ENCODE peak calls at places on chromosomes 4 and X, in four cellular contexts. One of them, this sample, is unnamed.

GRCh38 chrX:9501362-9501761 is 36.5 kb downstream of the TBL1X start:
- DNase-seq in HepG2: no peak
- DNase-seq in fibroblast of pulmonary artery: no peak
- DNase-seq in tibial artery: no peak
- DNase-seq in this sample: no peak

GRCh38 chr4:154686838-154687237 is 57.0 kb upstream of the LRAT start:
- DNase-seq in HepG2: no peak
- DNase-seq in fibroblast of pulmonary artery: peak; percentile 4
- DNase-seq in tibial artery: no peak
- DNase-seq in this sample: peak; percentile 18

GRCh38 chrX:97238632-97239031 is 354.9 kb downstream of the RPA4 start:
- DNase-seq in HepG2: no peak
- DNase-seq in fibroblast of pulmonary artery: peak; percentile 74
- DNase-seq in tibial artery: no peak
- DNase-seq in this sample: peak; percentile 61

GRCh38 chrX:119870626-119871131 is 854 bp downstream of the RNF113A start:
- DNase-seq in HepG2: peak; percentile 11
- DNase-seq in fibroblast of pulmonary artery: no peak
- DNase-seq in tibial artery: peak; percentile 20
- DNase-seq in this sample: peak; percentile 24

GRCh38 chrX:149521438-149521837 is 16.3 kb upstream of the IDS start:
- DNase-seq in HepG2: no peak
- DNase-seq in fibroblast of pulmonary artery: no peak
- DNase-seq in tibial artery: no peak
- DNase-seq in this sample: no peak

GRCh38 chrX:70454441-70455365 is 10.1 kb downstream of the DLG3 start:
- DNase-seq in HepG2: peak; percentile 84
- DNase-seq in fibroblast of pulmonary artery: peak; percentile 59
- DNase-seq in tibial artery: peak; percentile 51
- DNase-seq in this sample: peak; percentile 81

GRCh38 chrX:102950908-102951866 is 14.1 kb downstream of the RAB40AL start:
- DNase-seq in HepG2: peak; percentile 27
- DNase-seq in fibroblast of pulmonary artery: peak; percentile 52
- DNase-seq in tibial artery: peak; percentile 35
- DNase-seq in this sample: peak; percentile 40

GRCh38 chr4:10296730-10297129 is 160.5 kb downstream of the ZNF518B start:
- DNase-seq in HepG2: no peak
- DNase-seq in fibroblast of pulmonary artery: peak; percentile 16
- DNase-seq in tibial artery: no peak
- DNase-seq in this sample: peak; percentile 31

GRCh38 chr4:84879651-84880200 is 86.8 kb downstream of the WDFY3 start:
- DNase-seq in HepG2: no peak
- DNase-seq in fibroblast of pulmonary artery: peak; percentile 55
- DNase-seq in tibial artery: no peak
- DNase-seq in this sample: peak; percentile 30

GRCh38 chrX:108732630-108733321 is 3.6 kb downstream of the IRS4 start:
- DNase-seq in HepG2: no peak
- DNase-seq in fibroblast of pulmonary artery: no peak
- DNase-seq in tibial artery: no peak
- DNase-seq in this sample: peak; percentile 3

GRCh38 chr4:30600246-30600645 is 119.9 kb upstream of the PCDH7 start:
- DNase-seq in HepG2: no peak
- DNase-seq in fibroblast of pulmonary artery: peak; percentile 57
- DNase-seq in tibial artery: no peak
- DNase-seq in this sample: peak; percentile 18

GRCh38 chr4:163263601-163264000 is 68.8 kb downstream of the NPY1R start:
- DNase-seq in HepG2: no peak
- DNase-seq in fibroblast of pulmonary artery: no peak
- DNase-seq in tibial artery: no peak
- DNase-seq in this sample: peak; percentile 4

GRCh38 chrX:155333701-155334100 is 713 bp downstream of the CLIC2 start:
- DNase-seq in HepG2: no peak
- DNase-seq in fibroblast of pulmonary artery: no peak
- DNase-seq in tibial artery: no peak
- DNase-seq in this sample: no peak

GRCh38 chr4:109256847-109257246 is 45.6 kb downstream of the COL25A1 start:
- DNase-seq in HepG2: no peak
- DNase-seq in fibroblast of pulmonary artery: no peak
- DNase-seq in tibial artery: no peak
- DNase-seq in this sample: no peak

GRCh38 chr4:175827510-175827909 is 15.4 kb upstream of the GPM6A start:
- DNase-seq in HepG2: no peak
- DNase-seq in fibroblast of pulmonary artery: no peak
- DNase-seq in tibial artery: no peak
- DNase-seq in this sample: no peak

GRCh38 chr4:26144526-26145167 is 176.2 kb upstream of the RBPJ start:
- DNase-seq in HepG2: no peak
- DNase-seq in fibroblast of pulmonary artery: no peak
- DNase-seq in tibial artery: no peak
- DNase-seq in this sample: no peak

GRCh38 chr4:48203819-48204218 is 65.8 kb downstream of the TEC start:
- DNase-seq in HepG2: no peak
- DNase-seq in fibroblast of pulmonary artery: no peak
- DNase-seq in tibial artery: no peak
- DNase-seq in this sample: no peak

GRCh38 chrX:48153769-48154168 is 23.3 kb downstream of the SPACA5B start:
- DNase-seq in HepG2: no peak
- DNase-seq in fibroblast of pulmonary artery: no peak
- DNase-seq in tibial artery: no peak
- DNase-seq in this sample: no peak

GRCh38 chr4:183828125-183828524 is 77.0 kb upstream of the STOX2 start:
- DNase-seq in HepG2: no peak
- DNase-seq in fibroblast of pulmonary artery: no peak
- DNase-seq in tibial artery: no peak
- DNase-seq in this sample: peak; percentile 79

GRCh38 chrX:140040397-140040796 is 75.1 kb upstream of the CXorf66 start:
- DNase-seq in HepG2: no peak
- DNase-seq in fibroblast of pulmonary artery: no peak
- DNase-seq in tibial artery: no peak
- DNase-seq in this sample: peak; percentile 54

GRCh38 chrX:97452283-97452682 is 568.6 kb downstream of the RPA4 start:
- DNase-seq in HepG2: no peak
- DNase-seq in fibroblast of pulmonary artery: no peak
- DNase-seq in tibial artery: no peak
- DNase-seq in this sample: no peak

GRCh38 chrX:85243761-85244410 is at the start of the genes SATL1 and ZNF711:
- DNase-seq in HepG2: peak; percentile 21
- DNase-seq in fibroblast of pulmonary artery: peak; percentile 45
- DNase-seq in tibial artery: peak; percentile 20
- DNase-seq in this sample: peak; percentile 15

GRCh38 chr4:8045909-8046308 is 106.2 kb upstream of the AFAP1 start:
- DNase-seq in HepG2: no peak
- DNase-seq in fibroblast of pulmonary artery: no peak
- DNase-seq in tibial artery: no peak
- DNase-seq in this sample: no peak

GRCh38 chrX:132615396-132616131 is 126.7 kb upstream of the MBNL3 start:
- DNase-seq in HepG2: peak; percentile 44
- DNase-seq in fibroblast of pulmonary artery: peak; percentile 53
- DNase-seq in tibial artery: peak; percentile 21
- DNase-seq in this sample: peak; percentile 79

GRCh38 chr4:61723492-61723891 is 523.4 kb downstream of the ADGRL3 start:
- DNase-seq in HepG2: no peak
- DNase-seq in fibroblast of pulmonary artery: no peak
- DNase-seq in tibial artery: no peak
- DNase-seq in this sample: no peak

GRCh38 chr4:7974425-7974824 is 34.8 kb upstream of the AFAP1 start:
- DNase-seq in HepG2: no peak
- DNase-seq in fibroblast of pulmonary artery: no peak
- DNase-seq in tibial artery: no peak
- DNase-seq in this sample: no peak

GRCh38 chrX:75276666-75277065 is 2.8 kb downstream of the UPRT start:
- DNase-seq in HepG2: no peak
- DNase-seq in fibroblast of pulmonary artery: no peak
- DNase-seq in tibial artery: no peak
- DNase-seq in this sample: peak; percentile 9

GRCh38 chrX:151722241-151722846 is 6.5 kb downstream of the FATE1 start:
- DNase-seq in HepG2: peak; percentile 7
- DNase-seq in fibroblast of pulmonary artery: peak; percentile 17
- DNase-seq in tibial artery: no peak
- DNase-seq in this sample: peak; percentile 2

GRCh38 chr4:174592985-174593335 is 70.7 kb upstream of the HPGD start:
- DNase-seq in HepG2: no peak
- DNase-seq in fibroblast of pulmonary artery: peak; percentile 62
- DNase-seq in tibial artery: no peak
- DNase-seq in this sample: peak; percentile 54

GRCh38 chrX:78532363-78532762 is 126.8 kb downstream of the RTL3 start:
- DNase-seq in HepG2: no peak
- DNase-seq in fibroblast of pulmonary artery: no peak
- DNase-seq in tibial artery: no peak
- DNase-seq in this sample: no peak

GRCh38 chr4:88409206-88409605 is 30.6 kb downstream of the HERC6 start:
- DNase-seq in HepG2: no peak
- DNase-seq in fibroblast of pulmonary artery: no peak
- DNase-seq in tibial artery: no peak
- DNase-seq in this sample: no peak

GRCh38 chrX:27598312-27598711 is 8.2 kb downstream of the DCAF8L2 start:
- DNase-seq in HepG2: peak; percentile 52
- DNase-seq in fibroblast of pulmonary artery: peak; percentile 94
- DNase-seq in tibial artery: no peak
- DNase-seq in this sample: no peak

GRCh38 chr4:176393306-176394013 is 73.7 kb downstream of the SPCS3 start:
- DNase-seq in HepG2: no peak
- DNase-seq in fibroblast of pulmonary artery: no peak
- DNase-seq in tibial artery: no peak
- DNase-seq in this sample: no peak

DNA sequence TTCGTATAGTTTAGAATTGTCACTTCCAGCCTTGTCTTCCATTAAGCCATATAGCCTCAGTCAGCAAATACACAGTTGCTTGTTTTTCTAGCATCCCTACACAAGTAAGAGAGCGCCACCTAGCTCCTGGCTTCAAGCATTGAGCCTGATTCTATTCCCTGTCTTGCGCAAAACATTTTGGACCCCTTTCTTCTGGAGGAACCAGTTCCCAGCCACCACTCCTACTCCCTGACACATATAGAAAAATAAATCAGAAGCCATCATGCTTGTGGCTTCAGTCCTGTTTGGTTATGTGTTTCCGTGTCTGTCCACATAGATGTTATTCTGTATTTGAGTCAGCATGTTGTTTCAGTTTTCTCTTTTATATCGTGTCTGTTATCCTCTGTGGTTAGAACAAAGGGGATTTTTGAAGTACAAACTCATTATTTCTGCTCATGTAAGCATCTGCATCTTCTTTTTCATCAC is 59.9 kb downstream of the GK start:
- DNase-seq in HepG2: peak; percentile 40
- DNase-seq in fibroblast of pulmonary artery: peak; percentile 83
- DNase-seq in tibial artery: peak; percentile 45
- DNase-seq in this sample: peak; percentile 74
- TF ChIP-seq CTCF in HepG2: peak; percentile 53
- TF ChIP-seq CTCF in fibroblast of pulmonary artery: peak; percentile 75
- TF ChIP-seq CTCF in tibial artery: peak; percentile 50
- TF ChIP-seq CTCF in this sample: peak; percentile 81

DNA sequence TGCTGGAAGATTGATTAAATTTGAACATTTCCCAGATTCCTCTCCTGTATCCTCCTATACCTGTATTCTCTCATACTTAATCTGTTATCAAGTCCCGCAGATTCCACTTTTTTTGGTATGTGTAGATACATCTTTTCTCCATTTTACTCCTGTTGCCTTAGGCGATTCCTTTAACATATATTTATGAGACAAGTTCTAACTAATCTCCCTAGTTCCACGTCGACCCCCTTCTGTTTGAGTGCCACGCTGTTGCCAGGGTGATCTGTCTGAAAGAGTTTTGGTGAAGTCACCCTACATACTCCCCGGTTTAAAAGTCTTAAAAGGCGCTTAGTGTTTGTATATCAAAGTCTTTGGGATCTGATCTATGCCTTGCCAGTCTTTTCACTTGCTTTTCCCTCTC is 2.4 kb downstream of the HNRNPH2 start:
- DNase-seq in HepG2: no peak
- DNase-seq in fibroblast of pulmonary artery: no peak
- DNase-seq in tibial artery: no peak
- DNase-seq in this sample: peak; percentile 42
- H3K4me3 ChIP-seq in HepG2: peak overlapping the region; percentile 79
- H3K4me3 ChIP-seq in fibroblast of pulmonary artery: peak overlapping the region; percentile 83
- H3K4me3 ChIP-seq in tibial artery: no peak overlapping the region
- H3K4me3 ChIP-seq in this sample: peak overlapping the region; percentile 77

GRCh38 chr4:146654976-146655761 is 16.5 kb downstream of the POU4F2 start:
- DNase-seq in HepG2: no peak
- DNase-seq in fibroblast of pulmonary artery: peak; percentile 25
- DNase-seq in tibial artery: no peak
- DNase-seq in this sample: no peak
- TF ChIP-seq CTCF in HepG2: no peak
- TF ChIP-seq CTCF in fibroblast of pulmonary artery: no peak
- TF ChIP-seq CTCF in tibial artery: no peak
- TF ChIP-seq CTCF in this sample: no peak

GRCh38 chr4:52036875-52037274 is 1.2 kb downstream of the SGCB start:
- DNase-seq in HepG2: no peak
- DNase-seq in fibroblast of pulmonary artery: no peak
- DNase-seq in tibial artery: no peak
- DNase-seq in this sample: no peak
- H3K4me3 ChIP-seq in HepG2: peak overlapping the region; percentile 77
- H3K4me3 ChIP-seq in fibroblast of pulmonary artery: peak overlapping the region; percentile 83
- H3K4me3 ChIP-seq in tibial artery: peak overlapping the region; percentile 70
- H3K4me3 ChIP-seq in this sample: no peak overlapping the region

GRCh38 chr4:170374770-170375169 is 285.0 kb upstream of the AADAT start:
- DNase-seq in HepG2: peak; percentile 39
- DNase-seq in fibroblast of pulmonary artery: peak; percentile 1
- DNase-seq in tibial artery: no peak
- DNase-seq in this sample: peak; percentile 65
- TF ChIP-seq CTCF in HepG2: peak; percentile 24
- TF ChIP-seq CTCF in fibroblast of pulmonary artery: peak; percentile 12
- TF ChIP-seq CTCF in tibial artery: no peak
- TF ChIP-seq CTCF in this sample: peak; percentile 41

DNA sequence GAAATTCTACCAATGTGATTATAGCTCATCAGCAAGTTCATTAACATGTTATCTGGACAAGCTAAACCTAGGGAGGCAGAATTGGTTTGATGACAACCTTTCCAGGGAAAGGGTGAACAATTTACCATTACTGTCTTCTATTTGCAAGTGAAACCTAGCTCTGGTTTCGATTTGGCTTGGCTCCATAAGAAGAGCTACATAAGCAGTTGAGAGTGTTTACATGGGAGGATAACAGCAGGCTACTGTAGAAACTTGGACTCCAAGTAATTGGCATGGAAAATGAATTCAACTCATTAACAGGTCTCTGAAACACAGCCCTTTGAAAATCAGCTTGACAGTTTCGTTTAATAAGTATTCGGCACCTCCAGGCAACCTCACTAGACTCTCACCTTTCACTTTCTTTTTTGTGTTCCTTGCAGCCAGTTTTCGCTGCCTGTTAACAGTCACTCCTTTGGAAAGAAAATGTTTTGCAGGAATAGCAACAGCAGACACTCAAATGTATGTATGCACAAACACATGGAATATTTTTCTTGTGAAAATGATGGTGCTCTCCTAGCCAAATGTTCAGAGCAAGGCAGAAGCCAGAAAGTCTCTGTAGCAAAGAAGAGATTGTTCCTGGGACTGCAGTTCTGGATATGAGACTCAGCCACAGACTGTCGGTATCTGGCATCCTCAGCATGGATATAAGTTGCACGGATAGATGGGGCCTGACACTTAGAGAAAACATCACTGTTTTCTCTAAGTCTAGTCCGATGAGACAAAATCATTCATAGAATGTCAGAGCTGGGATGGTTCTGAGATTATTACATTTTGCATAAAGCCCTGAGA is 27.5 kb downstream of the POU3F4 start:
- DNase-seq in HepG2: no peak
- DNase-seq in fibroblast of pulmonary artery: no peak
- DNase-seq in tibial artery: no peak
- DNase-seq in this sample: peak; percentile 0
- H3K4me3 ChIP-seq in HepG2: no peak overlapping the region
- H3K4me3 ChIP-seq in fibroblast of pulmonary artery: no peak overlapping the region
- H3K4me3 ChIP-seq in tibial artery: no peak overlapping the region
- H3K4me3 ChIP-seq in this sample: no peak overlapping the region